ENCODE peak calls at places on chromosome 20, in ten cellular contexts. C is mucosa of descending colon, B is foreskin fibroblast, J is psoas muscle, M is progenitor cell of endocrine pancreas, F is tibial artery, E is endothelial cell, Z is fibroblast of mammary gland, Q is fibroblast of pulmonary artery, Y is stomach. N is an unnamed sample.

GRCh38 chr20:56616704-56617103 is 12.4 kb upstream of the TFAP2C start:
- DNase-seq in B (no peak), J (no peak), F (peak), E (no peak), Q (no peak), Z (no peak), Y (no peak), M (no peak), C (no peak), N (no peak)

GRCh38 chr20:50415516-50416268 is 94.5 kb upstream of the PTPN1 start:
- DNase-seq in B (peak), C (peak), J (peak), Z (peak), E (no peak), Q (peak), Y (peak), M (no peak), F (peak), N (peak)

GRCh38 chr20:25057234-25058050 is 497 bp downstream of the ACSS1 start:
- DNase-seq in Y (peak), M (peak), Q (peak), C (peak), J (peak), B (peak), E (peak), Z (no peak), F (peak), N (peak)

GRCh38 chr20:4082406-4083102 is 67.2 kb upstream of the RNF24 start:
- DNase-seq in M (no peak), Y (no peak), Z (peak), B (peak), F (no peak), C (peak), Q (peak), E (peak), J (no peak), N (peak)

GRCh38 chr20:47801759-47802158 is 16.5 kb upstream of the SULF2 start:
- DNase-seq in J (no peak), Q (no peak), M (no peak), F (no peak), E (no peak), B (no peak), C (no peak), Y (no peak), Z (no peak), N (no peak)

GRCh38 chr20:48451401-48451800 is 376.4 kb downstream of the PREX1 start:
- DNase-seq in E (no peak), Z (no peak), F (no peak), Y (no peak), Q (no peak), C (no peak), M (no peak), J (no peak), B (no peak), N (no peak)

GRCh38 chr20:8527998-8528397 is 395.9 kb downstream of the PLCB1 start:
- DNase-seq in Y (no peak), Z (peak), M (no peak), J (no peak), E (no peak), F (no peak), B (peak), Q (peak), C (no peak), N (peak)

GRCh38 chr20:24913076-24913628 is 35.9 kb upstream of the CST7 start:
- DNase-seq in B (no peak), J (no peak), Y (no peak), C (no peak), Q (no peak), M (no peak), F (no peak), Z (no peak), E (no peak), N (no peak)

GRCh38 chr20:50191566-50192363 is 1.1 kb downstream of the CEBPB start:
- DNase-seq in F (peak), B (peak), M (peak), E (peak), Q (peak), C (peak), Z (no peak), Y (peak), J (peak), N (peak)

GRCh38 chr20:17971571-17972013 is 2.8 kb downstream of the MGME1 start:
- DNase-seq in Y (no peak), J (no peak), E (no peak), Z (peak), Q (peak), B (peak), F (no peak), C (no peak), M (no peak), N (peak)

GRCh38 chr20:24686156-24686555 is 216.7 kb downstream of the SYNDIG1 start:
- DNase-seq in B (no peak), C (no peak), Q (no peak), M (no peak), E (no peak), J (no peak), Z (no peak), Y (no peak), F (no peak), N (no peak)

GRCh38 chr20:48523191-48523757 is 304.5 kb downstream of the PREX1 start:
- DNase-seq in E (peak), Y (no peak), C (no peak), B (peak), F (no peak), Q (peak), M (peak), J (no peak), Z (peak), N (peak)

GRCh38 chr20:57698867-57699275 is 10.9 kb downstream of the PMEPA1 start:
- DNase-seq in M (no peak), Q (peak), E (no peak), B (no peak), F (no peak), Z (no peak), J (no peak), C (no peak), Y (no peak), N (no peak)

GRCh38 chr20:22226849-22227248 is 357.5 kb downstream of the FOXA2 start:
- DNase-seq in C (no peak), Q (no peak), Z (peak), B (no peak), E (no peak), Y (no peak), F (no peak), M (no peak), J (no peak), N (no peak)

GRCh38 chr20:45970646-45971424 is 1.2 kb downstream of the ZNF335 start:
- DNase-seq in M (no peak), Z (peak), F (no peak), C (peak), B (peak), Q (peak), J (peak), Y (peak), E (no peak), N (peak)

GRCh38 chr20:18904624-18905023 is 91.0 kb downstream of the SCP2D1 start:
- DNase-seq in C (no peak), Y (no peak), M (no peak), J (no peak), E (peak), Z (no peak), Q (no peak), B (no peak), F (peak), N (peak)

DNA sequence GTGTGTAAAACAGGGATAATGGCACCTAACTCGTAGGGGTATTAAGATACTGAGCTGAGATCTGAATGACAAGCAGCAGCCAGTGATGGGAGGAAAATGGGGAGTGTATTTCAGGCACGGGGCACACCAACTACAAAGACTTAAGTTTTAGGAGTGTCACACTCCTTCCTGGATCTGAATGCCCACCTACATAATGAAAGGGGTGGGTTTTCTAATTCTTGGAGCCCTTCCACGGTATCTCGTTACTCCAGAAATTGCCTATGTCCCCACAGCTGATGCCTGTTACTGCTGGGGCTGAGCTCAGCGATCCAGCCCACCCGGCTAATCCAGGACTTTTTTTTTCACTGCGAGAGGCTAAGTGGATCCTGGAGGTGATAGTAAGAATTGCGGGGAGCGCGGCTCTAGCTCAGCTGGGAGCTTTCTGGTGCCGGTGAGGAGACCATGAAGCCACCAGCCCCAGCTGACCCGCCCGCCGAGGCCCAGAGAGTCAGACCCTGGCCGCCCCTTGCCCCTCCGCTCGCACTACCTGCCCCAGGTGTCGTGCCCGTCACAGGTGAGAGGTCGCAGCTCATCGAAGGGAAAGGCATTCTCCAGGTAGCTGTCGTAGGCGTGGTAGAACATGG is 726 bp downstream of the EDEM2 start:
- DNase-seq in J (no peak), M (peak), C (peak), B (peak), Y (no peak), F (no peak), Q (no peak), E (peak), Z (peak), N (no peak)
- TF ChIP-seq CTCF in J (no peak), M (peak), C (no peak), B (no peak), Y (no peak), F (no peak), Q (no peak), E (no peak), Z (no peak), N (peak)

DNA sequence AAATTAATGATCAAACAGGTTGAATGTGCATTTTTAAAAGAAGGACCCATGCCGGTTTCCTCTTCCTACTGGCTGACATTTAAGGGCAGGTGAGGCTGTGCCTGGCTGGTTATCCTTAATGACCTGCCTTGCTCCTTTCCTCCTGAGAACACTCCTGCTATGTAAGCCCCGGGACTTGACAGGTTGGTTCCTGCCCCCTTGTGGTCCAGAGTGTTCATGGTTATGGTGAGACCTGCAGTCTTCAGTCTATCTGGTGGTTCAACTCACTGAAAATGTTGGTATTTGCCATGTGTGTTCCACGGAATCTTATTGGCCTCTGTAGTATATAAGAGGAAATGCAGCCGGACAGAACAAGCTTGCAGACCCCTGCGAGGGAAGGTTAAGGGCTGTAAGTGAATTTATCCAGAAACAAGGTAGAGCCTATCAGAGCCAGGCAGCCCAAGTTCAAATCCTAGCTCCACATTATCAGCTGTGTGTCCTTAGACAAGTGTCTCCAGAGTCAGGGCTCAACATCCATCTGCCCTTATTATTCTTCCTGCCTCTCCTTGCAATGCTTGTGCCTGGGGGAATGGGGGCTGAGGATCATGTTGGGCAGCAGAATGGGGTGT is 5.2 kb upstream of the BPIFA3 start:
- DNase-seq in Z (peak), J (no peak), F (no peak), M (peak), Q (peak), Y (peak), B (peak), C (no peak), E (peak), N (peak)
- TF ChIP-seq CTCF in Z (peak), J (no peak), F (no peak), M (peak), Q (peak), Y (no peak), B (peak), C (no peak), E (peak), N (peak)

GRCh38 chr20:20027284-20027683 is 10.1 kb downstream of the NAA20 start:
- DNase-seq in M (no peak), J (no peak), C (no peak), Q (no peak), E (no peak), B (no peak), Y (no peak), F (no peak), Z (no peak), N (no peak)

GRCh38 chr20:20036756-20037155 is 15.5 kb downstream of the CRNKL1 start:
- DNase-seq in F (no peak), Z (no peak), J (no peak), C (no peak), B (no peak), E (no peak), Y (no peak), M (no peak), Q (no peak), N (no peak)

GRCh38 chr20:20034486-20034885 is 17.3 kb downstream of the NAA20 start:
- DNase-seq in M (no peak), Z (no peak), F (no peak), C (no peak), E (no peak), Y (no peak), B (no peak), J (no peak), Q (no peak), N (peak)

GRCh38 chr20:20031790-20032189 is 14.6 kb downstream of the NAA20 start:
- DNase-seq in F (no peak), Z (no peak), B (no peak), E (no peak), C (no peak), M (no peak), Q (no peak), Y (no peak), J (no peak), N (no peak)
- TF ChIP-seq CTCF in F (no peak), Z (no peak), B (no peak), E (no peak), C (no peak), M (no peak), Q (no peak), Y (no peak), J (no peak), N (no peak)

GRCh38 chr20:35621560-35621946 is 5.9 kb downstream of the SPAG4 start:
- DNase-seq in E (no peak), C (no peak), Y (no peak), B (peak), Z (no peak), M (no peak), F (no peak), Q (no peak), J (no peak), N (no peak)
- TF ChIP-seq CTCF in E (peak), C (no peak), Y (no peak), B (peak), Z (peak), M (no peak), F (no peak), Q (peak), J (no peak), N (no peak)

GRCh38 chr20:42380287-42380686 is 762.1 kb upstream of the CHD6 start:
- DNase-seq in C (no peak), M (no peak), Q (no peak), E (no peak), Y (no peak), Z (no peak), F (no peak), J (no peak), B (no peak), N (no peak)

GRCh38 chr20:42373049-42373448 is 754.9 kb upstream of the CHD6 start:
- DNase-seq in J (no peak), Q (no peak), E (no peak), Z (no peak), B (no peak), Y (no peak), F (no peak), C (no peak), M (no peak), N (no peak)

GRCh38 chr20:42379385-42379784 is 761.2 kb upstream of the CHD6 start:
- DNase-seq in C (no peak), Z (no peak), Q (no peak), M (no peak), E (no peak), B (no peak), J (no peak), F (no peak), Y (no peak), N (no peak)

GRCh38 chr20:42378826-42379225 is 760.6 kb upstream of the CHD6 start:
- DNase-seq in F (no peak), M (no peak), J (no peak), B (no peak), C (no peak), Z (no peak), Y (no peak), Q (no peak), E (no peak), N (no peak)
- TF ChIP-seq CTCF in F (no peak), M (no peak), J (no peak), B (no peak), C (no peak), Z (no peak), Y (no peak), Q (no peak), E (no peak), N (no peak)

GRCh38 chr20:53639128-53639527 is 45.5 kb upstream of the ZNF217 start:
- DNase-seq in F (no peak), J (no peak), M (no peak), E (no peak), B (no peak), Q (no peak), Y (no peak), C (no peak), Z (no peak), N (no peak)

GRCh38 chr20:53636725-53637097 is 43.1 kb upstream of the ZNF217 start:
- DNase-seq in J (no peak), F (no peak), B (no peak), E (no peak), Y (no peak), M (no peak), Q (no peak), C (no peak), Z (no peak), N (no peak)

GRCh38 chr20:53642196-53643030 is 48.8 kb upstream of the ZNF217 start:
- DNase-seq in Y (peak), F (peak), M (no peak), B (peak), Q (peak), E (peak), Z (peak), J (no peak), C (no peak), N (peak)

GRCh38 chr20:53643031-53643832 is 49.6 kb upstream of the ZNF217 start:
- DNase-seq in Y (peak), Z (peak), Q (peak), B (peak), C (peak), J (no peak), M (no peak), E (no peak), F (no peak), N (peak)

DNA sequence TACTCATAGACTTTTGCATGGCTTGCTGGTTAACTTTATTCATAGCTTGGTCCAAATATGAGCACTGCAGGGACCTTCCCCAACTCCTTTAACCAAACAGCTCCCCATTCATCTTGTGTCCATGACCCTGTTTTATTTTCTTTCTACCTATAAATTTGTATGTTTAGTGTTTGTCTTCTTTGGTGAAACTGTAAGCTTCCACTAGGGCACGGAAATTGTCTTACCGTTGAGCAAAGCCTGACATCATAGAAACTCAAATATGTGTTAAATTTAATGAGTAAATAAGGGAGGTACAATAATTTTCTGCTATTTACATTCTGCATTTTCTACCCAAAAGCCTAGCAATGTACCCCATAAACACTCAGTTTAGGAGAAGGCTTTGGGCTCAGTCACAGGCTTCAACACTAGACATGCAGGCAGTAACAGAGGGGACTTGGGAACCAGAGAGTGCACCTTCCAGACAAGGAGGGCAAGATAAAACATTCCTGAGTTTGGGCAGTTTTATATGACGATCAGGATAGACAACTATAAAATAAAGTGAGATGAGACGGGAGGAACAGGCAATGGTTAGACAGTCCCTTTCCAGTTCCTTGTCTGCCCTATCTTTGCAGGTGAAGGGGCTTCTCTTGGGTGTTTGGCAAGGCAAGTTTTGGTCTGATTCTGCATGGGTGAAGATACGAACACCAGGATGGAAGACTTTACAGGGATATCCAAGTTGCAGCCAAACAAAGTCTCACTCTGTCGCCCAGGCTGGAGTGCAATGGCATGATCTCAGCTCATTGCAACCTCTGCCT is 46.2 kb upstream of the ZNF217 start:
- DNase-seq in Y (no peak), Q (no peak), Z (no peak), J (no peak), C (no peak), F (no peak), M (no peak), E (no peak), B (no peak), N (no peak)
- TF ChIP-seq CTCF in Y (no peak), Q (no peak), Z (no peak), J (no peak), C (no peak), F (no peak), M (no peak), E (no peak), B (no peak), N (no peak)

GRCh38 chr20:58853976-58854637 is 1.6 kb downstream of the GNAS start:
- DNase-seq in F (no peak), Y (no peak), J (no peak), C (no peak), B (no peak), Z (no peak), E (no peak), M (no peak), Q (no peak), N (no peak)
- TF ChIP-seq CTCF in F (no peak), Y (no peak), J (no peak), C (no peak), B (no peak), Z (no peak), E (no peak), M (no peak), Q (no peak), N (no peak)

DNA sequence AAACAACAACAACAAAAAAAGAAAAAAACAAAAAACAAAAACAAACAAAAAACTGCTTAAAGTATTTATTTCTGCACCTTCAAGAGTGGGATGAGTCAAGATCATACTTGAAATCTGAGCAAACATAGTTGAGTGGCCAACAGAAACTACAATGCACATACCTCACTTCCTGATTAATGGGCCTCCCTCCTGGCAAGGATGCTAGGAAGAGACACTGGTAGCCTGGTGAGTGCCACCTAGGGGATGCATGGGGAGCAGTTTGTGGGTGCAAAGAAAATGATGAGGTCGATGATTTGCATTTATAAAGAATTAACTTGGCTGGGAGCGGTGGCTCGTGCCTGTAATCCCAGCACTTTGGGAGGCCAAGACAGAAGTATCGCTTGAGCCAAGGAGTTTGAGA is 808.1 kb downstream of the MAFB start:
- DNase-seq in C (no peak), M (no peak), Y (no peak), J (no peak), F (no peak), Q (no peak), E (no peak), Z (peak), B (peak), N (peak)
- TF ChIP-seq CTCF in C (no peak), M (no peak), Y (no peak), J (no peak), F (no peak), Q (no peak), E (no peak), Z (peak), B (peak), N (peak)

GRCh38 chr20:44644384-44645131 is 6.9 kb downstream of the ADA start:
- DNase-seq in Z (no peak), F (no peak), Q (no peak), B (no peak), C (no peak), M (no peak), E (no peak), J (no peak), Y (no peak), N (no peak)
- TF ChIP-seq CTCF in Z (no peak), F (no peak), Q (no peak), B (no peak), C (no peak), M (no peak), E (no peak), J (no peak), Y (no peak), N (no peak)